ENCODE peak calls at places on chromosomes 3 and 15, in eight cellular contexts. L is NCI-H1436; Z is retinal pigment epithelial cell; F is A549; P is fibroblast of pulmonary artery; O is activated T-cell treated with anti-CD3 and anti-CD28 coated beads, Interleukin-2, amount 50 U/mL, for 72 hours; K is left ventricle myocardium superior; S is uterus. Q is an unnamed sample.

GRCh38 chr3:86845731-86846130 is 145.2 kb downstream of the VGLL3 start:
- DNase-seq in P (no peak), L (no peak), S (no peak), F (no peak), Z (no peak), K (no peak), O (no peak), Q (no peak)

GRCh38 chr15:74656935-74657535 is 38.8 kb downstream of the EDC3 start:
- DNase-seq in O (no peak), S (no peak), L (no peak), K (no peak), F (no peak), P (no peak), Z (no peak), Q (no peak)

GRCh38 chr3:27532931-27533607 is 48.9 kb upstream of the SLC4A7 start:
- DNase-seq in S (no peak), Z (no peak), K (no peak), P (no peak), O (no peak), F (no peak), L (no peak), Q (peak)

GRCh38 chr15:38069001-38069400 is 134.6 kb downstream of the TMCO5A start:
- DNase-seq in F (peak), L (no peak), K (no peak), P (peak), S (no peak), Z (peak), O (peak), Q (peak)

GRCh38 chr3:115052906-115053305 is 94.2 kb downstream of the ZBTB20 start:
- DNase-seq in Z (no peak), L (no peak), K (no peak), F (no peak), O (no peak), S (no peak), P (no peak), Q (peak)

GRCh38 chr3:157594413-157594812 is 91.2 kb upstream of the VEPH1 start:
- DNase-seq in P (peak), O (no peak), S (no peak), F (no peak), L (no peak), Z (no peak), K (no peak), Q (no peak)

GRCh38 chr3:125163739-125164601 is 48.6 kb downstream of the SLC12A8 start:
- DNase-seq in K (peak), L (no peak), O (no peak), F (peak), S (no peak), P (no peak), Z (no peak), Q (peak)

GRCh38 chr3:146277953-146278631 is 27.2 kb upstream of the PLSCR4 start:
- DNase-seq in F (peak), S (peak), L (no peak), K (no peak), O (no peak), P (peak), Z (peak), Q (peak)

GRCh38 chr3:79161941-79162340 is 605.9 kb downstream of the ROBO1 start:
- DNase-seq in S (no peak), K (no peak), L (no peak), F (no peak), Z (no peak), P (peak), O (no peak), Q (peak)

Q was measured in fibroblast of lung.